ENCODE peak calls at places on chromosomes 2 and 18, in six cellular contexts. I, K, E, Z, L and N are unnamed samples.

GRCh38 chr18:68843467-68844089 is 45.7 kb downstream of the CCDC102B start:
- DNase-seq in Z (no peak), E (no peak), I (no peak), K (no peak), L (no peak), N (no peak)

GRCh38 chr18:72675394-72675793 is 131.3 kb upstream of the CBLN2 start:
- DNase-seq in I (no peak), E (no peak), L (no peak), Z (no peak), K (no peak), N (no peak)

GRCh38 chr2:61247204-61247812 is 85.3 kb downstream of the C2orf74 start:
- DNase-seq in L (no peak), E (no peak), K (no peak), Z (no peak), I (no peak), N (no peak)

GRCh38 chr2:237488295-237488694 is 1.2 kb downstream of the MLPH start:
- DNase-seq in E (no peak), Z (no peak), L (no peak), I (no peak), K (no peak), N (no peak)

GRCh38 chr2:170368370-170368769 is 190.4 kb downstream of the MYO3B start:
- DNase-seq in L (no peak), K (no peak), I (no peak), E (no peak), Z (no peak), N (no peak)

GRCh38 chr2:173747037-173747436 is 218.1 kb downstream of the SP3 start:
- DNase-seq in K (no peak), Z (no peak), L (no peak), E (no peak), I (no peak), N (no peak)

GRCh38 chr2:54459037-54459441 is 2.9 kb downstream of the SPTBN1 start:
- DNase-seq in I (no peak), E (no peak), Z (no peak), L (peak), K (peak), N (no peak)

GRCh38 chr2:196268538-196269338 is 97.4 kb upstream of the STK17B start:
- DNase-seq in L (no peak), K (peak), Z (no peak), I (no peak), E (no peak), N (no peak)

GRCh38 chr2:2633017-2633416 is 301.9 kb upstream of the MYT1L start:
- DNase-seq in E (no peak), K (no peak), Z (no peak), I (no peak), L (no peak), N (no peak)

GRCh38 chr2:212505583-212505982 is 33.0 kb downstream of the ERBB4 start:
- DNase-seq in K (no peak), E (no peak), Z (no peak), I (no peak), L (no peak), N (no peak)

GRCh38 chr2:202149155-202149762 is 76.2 kb downstream of the KIAA2012 start:
- DNase-seq in Z (no peak), K (no peak), E (peak), L (no peak), I (no peak), N (no peak)

GRCh38 chr18:35024965-35025364 is 16.2 kb upstream of the MAPRE2 start:
- DNase-seq in K (no peak), I (no peak), Z (no peak), E (no peak), L (no peak), N (no peak)

GRCh38 chr2:159497256-159497655 is 119.1 kb downstream of the BAZ2B start:
- DNase-seq in I (no peak), L (peak), Z (no peak), K (no peak), E (no peak), N (no peak)

GRCh38 chr2:104836837-104837236 is 17.1 kb upstream of the POU3F3 start:
- DNase-seq in I (no peak), K (no peak), L (no peak), Z (no peak), E (no peak), N (no peak)

GRCh38 chr18:43662657-43663056 is 385.4 kb upstream of the SYT4 start:
- DNase-seq in E (no peak), L (no peak), Z (no peak), K (no peak), I (no peak), N (no peak)

GRCh38 chr2:97919858-97920257 is 75.9 kb downstream of the TMEM131 start:
- DNase-seq in L (no peak), Z (no peak), E (no peak), K (no peak), I (no peak), N (no peak)

GRCh38 chr2:3007135-3007534 is 370.5 kb downstream of the EIPR1 start:
- DNase-seq in L (no peak), E (no peak), I (no peak), K (no peak), Z (no peak), N (no peak)

GRCh38 chr2:233847248-233847898 is 7.0 kb downstream of the HJURP start:
- DNase-seq in L (no peak), K (no peak), I (no peak), E (no peak), Z (no peak), N (no peak)

GRCh38 chr2:191299866-191300265 is 54.7 kb downstream of the MYO1B start:
- DNase-seq in E (no peak), K (no peak), I (no peak), Z (no peak), L (no peak), N (no peak)

GRCh38 chr2:230827774-230828271 is 36.9 kb upstream of the ITM2C start:
- DNase-seq in Z (no peak), L (no peak), K (no peak), E (no peak), I (no peak), N (no peak)

GRCh38 chr18:44637210-44638051 is 43.3 kb upstream of the SETBP1 start:
- DNase-seq in I (no peak), K (no peak), Z (no peak), L (no peak), E (no peak), N (no peak)

GRCh38 chr2:149658553-149658952 is 71.0 kb upstream of the MMADHC start:
- DNase-seq in Z (no peak), I (no peak), E (no peak), L (no peak), K (no peak), N (no peak)

GRCh38 chr2:26001743-26002341 is 19.5 kb upstream of the KIF3C start:
- DNase-seq in Z (no peak), I (no peak), L (no peak), E (peak), K (no peak), N (no peak)

GRCh38 chr2:99031481-99031880 is 95.5 kb upstream of the CRACDL start:
- DNase-seq in I (no peak), E (no peak), K (no peak), Z (no peak), L (no peak), N (no peak)

GRCh38 chr2:186256540-186256939 is 229.5 kb upstream of the ZC3H15 start:
- DNase-seq in K (peak), Z (no peak), L (peak), I (no peak), E (no peak), N (peak)

GRCh38 chr2:105038383-105039061 is 653 bp downstream of the MRPS9 start:
- DNase-seq in L (no peak), K (peak), I (no peak), Z (no peak), E (no peak), N (peak)

GRCh38 chr2:898319-898718 is 52.3 kb upstream of the SNTG2 start:
- DNase-seq in L (no peak), I (no peak), E (no peak), Z (no peak), K (peak), N (no peak)

GRCh38 chr2:2107140-2107539 is 223.9 kb downstream of the MYT1L start:
- DNase-seq in L (no peak), Z (no peak), K (no peak), E (no peak), I (no peak), N (no peak)

GRCh38 chr2:23269747-23270146 is 115.2 kb upstream of the KLHL29 start:
- DNase-seq in L (no peak), E (no peak), K (no peak), Z (no peak), I (no peak), N (no peak)

GRCh38 chr2:46503686-46504085 is 24.3 kb downstream of the TMEM247 start:
- DNase-seq in Z (no peak), E (no peak), K (no peak), I (no peak), L (no peak), N (no peak)

GRCh38 chr2:240687045-240687740 is 4.5 kb upstream of the AQP12A start:
- DNase-seq in E (no peak), L (no peak), K (no peak), Z (no peak), I (no peak), N (no peak)

GRCh38 chr2:134411828-134412638 is 158.2 kb downstream of the MGAT5 start:
- DNase-seq in L (peak), E (peak), K (peak), Z (peak), I (peak), N (peak)

GRCh38 chr18:70128271-70128670 is 77.2 kb downstream of the RTTN start:
- DNase-seq in I (no peak), Z (no peak), E (no peak), K (no peak), L (no peak), N (no peak)

GRCh38 chr2:127047054-127047453 is 59.9 kb downstream of the BIN1 start:
- DNase-seq in I (no peak), K (no peak), E (no peak), L (no peak), Z (no peak), N (no peak)

GRCh38 chr2:71806432-71806831 is 341.2 kb downstream of the CYP26B1 start:
- DNase-seq in Z (no peak), L (no peak), I (no peak), E (no peak), K (no peak), N (no peak)